ENCODE peak calls at places on chromosome 13, in nine cellular contexts. A is posterior vena cava; H is CD8-positive, alpha-beta memory T cell; Y is activated T-cell treated with anti-CD3 and anti-CD28 coated beads for 48 hours; G is BJ; I is C1 segment of cervical spinal cord; R is amniotic epithelial cell; Z is right atrium auricular region; L is HL-60. X is an unnamed sample.

GRCh38 chr13:47100214-47100853 is 203.5 kb upstream of the HTR2A start:
- DNase-seq in L (no peak), H (no peak), G (no peak), Y (no peak), R (no peak), A (no peak), I (no peak), Z (no peak), X (no peak)

GRCh38 chr13:33710924-33711323 is 107.0 kb upstream of the RFC3 start:
- DNase-seq in Y (no peak), R (no peak), A (no peak), G (no peak), Z (no peak), L (no peak), I (no peak), H (no peak), X (no peak)

GRCh38 chr13:24168392-24168750 is 7.9 kb downstream of the SPATA13 start:
- DNase-seq in I (no peak), R (no peak), L (no peak), A (no peak), G (no peak), Z (no peak), H (no peak), Y (no peak), X (peak)

GRCh38 chr13:107361666-107362065 is 793.7 kb upstream of the ARGLU1 start:
- DNase-seq in Z (no peak), G (no peak), R (peak), Y (no peak), A (no peak), H (no peak), L (no peak), I (no peak), X (no peak)

GRCh38 chr13:73138967-73139491 is 80.2 kb downstream of the KLF5 start:
- DNase-seq in L (no peak), G (no peak), A (no peak), Z (no peak), H (no peak), R (no peak), I (no peak), Y (no peak), X (no peak)

GRCh38 chr13:109227344-109227940 is 558.9 kb downstream of the IRS2 start:
- DNase-seq in L (no peak), Z (no peak), Y (no peak), A (no peak), I (no peak), G (no peak), R (no peak), H (no peak), X (no peak)

GRCh38 chr13:95948646-95949045 is 104.6 kb downstream of the UGGT2 start:
- DNase-seq in G (no peak), L (no peak), H (no peak), Z (no peak), I (no peak), A (no peak), Y (no peak), R (peak), X (no peak)

GRCh38 chr13:81686877-81687276 is 1346.0 kb upstream of the SPRY2 start:
- DNase-seq in Z (no peak), G (no peak), Y (no peak), R (peak), A (no peak), I (no peak), H (no peak), L (no peak), X (no peak)

GRCh38 chr13:48258002-48258401 is 25.0 kb downstream of the ITM2B start:
- DNase-seq in H (no peak), A (no peak), G (no peak), I (no peak), Y (no peak), L (no peak), R (no peak), Z (no peak), X (no peak)

GRCh38 chr13:91351980-91352379 is 4.5 kb downstream of the MIR17HG start:
- DNase-seq in L (no peak), Y (no peak), G (no peak), R (no peak), A (no peak), I (no peak), H (no peak), Z (no peak), X (no peak)

GRCh38 chr13:26540319-26540718 is 17.2 kb upstream of the WASF3 start:
- DNase-seq in G (no peak), I (no peak), Z (no peak), R (no peak), L (no peak), A (no peak), Y (no peak), H (no peak), X (no peak)

GRCh38 chr13:93066187-93066586 is 160.4 kb upstream of the GPC6 start:
- DNase-seq in H (no peak), Y (no peak), A (no peak), Z (no peak), I (no peak), G (no peak), L (no peak), R (peak), X (no peak)

GRCh38 chr13:23510979-23511735 is 59.1 kb upstream of the TNFRSF19 start:
- DNase-seq in Y (no peak), R (peak), L (peak), H (no peak), I (no peak), Z (no peak), G (no peak), A (no peak), X (no peak)

GRCh38 chr13:75550159-75550567 is 572 bp downstream of the UCHL3 start:
- DNase-seq in A (no peak), G (peak), L (peak), Y (peak), I (no peak), H (no peak), Z (no peak), R (peak), X (no peak)

GRCh38 chr13:50417597-50417996 is 402.4 kb downstream of the KCNRG start:
- DNase-seq in R (peak), A (no peak), Z (no peak), I (no peak), H (no peak), L (no peak), G (no peak), Y (no peak), X (no peak)

GRCh38 chr13:103157034-103157433 is 90.8 kb upstream of the SLC10A2 start:
- DNase-seq in Z (no peak), Y (no peak), L (no peak), R (no peak), A (no peak), H (no peak), G (no peak), I (no peak), X (no peak)

GRCh38 chr13:23146811-23147245 is 34.0 kb upstream of the SGCG start:
- DNase-seq in Y (no peak), R (peak), A (no peak), G (no peak), I (no peak), Z (no peak), L (peak), H (no peak), X (no peak)

GRCh38 chr13:42272115-42272756 is at the start of gene AKAP11:
- DNase-seq in Y (peak), A (no peak), R (peak), Z (peak), L (peak), G (no peak), I (peak), H (no peak), X (peak)

GRCh38 chr13:51249767-51250741 is 27.9 kb downstream of the FAM124A start:
- DNase-seq in Y (no peak), L (no peak), R (no peak), A (no peak), Z (no peak), I (no peak), G (no peak), H (no peak), X (no peak)

GRCh38 chr13:38141792-38142191 is 207.9 kb upstream of the UFM1 start:
- DNase-seq in H (no peak), G (no peak), Y (no peak), A (no peak), I (no peak), L (no peak), R (no peak), Z (no peak), X (no peak)

GRCh38 chr13:112928958-112929777 is 39.8 kb upstream of the MCF2L start:
- DNase-seq in R (peak), I (no peak), Z (no peak), L (peak), G (no peak), H (no peak), A (no peak), Y (no peak), X (no peak)

GRCh38 chr13:33940898-33941297 is 122.9 kb downstream of the RFC3 start:
- DNase-seq in Z (no peak), Y (no peak), L (no peak), I (no peak), H (no peak), R (peak), G (no peak), A (no peak), X (no peak)

GRCh38 chr13:110132178-110132975 is 174.6 kb downstream of the COL4A1 start:
- DNase-seq in I (no peak), Y (no peak), R (no peak), H (no peak), L (no peak), Z (peak), A (no peak), G (no peak), X (no peak)

X was measured in stimulated activated naive CD8-positive, alpha-beta T cell treated with anti-CD3 and anti-CD28 coated beads, Interleukin-15, amount 100 ng/mL, for 72 hours.